ENCODE peak calls at places on chromosomes 4 and X, in five cellular contexts. One of them, this sample, is unnamed.

GRCh38 chr4:153115322-153116100 is 88.7 kb upstream of the TRIM2 start:
- DNase-seq in activated CD4-positive, alpha-beta T cell treated with anti-CD3 and anti-CD28 coated beads for 24 hours: peak; percentile 44
- DNase-seq in cardiac muscle cell: peak; percentile 58
- DNase-seq in foreskin keratinocyte: peak; percentile 82
- DNase-seq in occipital lobe: no peak
- DNase-seq in this sample: peak; percentile 67

GRCh38 chr4:150130953-150131352 is 52.7 kb downstream of the DCLK2 start:
- DNase-seq in activated CD4-positive, alpha-beta T cell treated with anti-CD3 and anti-CD28 coated beads for 24 hours: no peak
- DNase-seq in cardiac muscle cell: peak; percentile 50
- DNase-seq in foreskin keratinocyte: no peak
- DNase-seq in occipital lobe: no peak
- DNase-seq in this sample: peak; percentile 54

GRCh38 chrX:72124540-72125201 is 7.0 kb downstream of the RTL5 start:
- DNase-seq in activated CD4-positive, alpha-beta T cell treated with anti-CD3 and anti-CD28 coated beads for 24 hours: no peak
- DNase-seq in cardiac muscle cell: no peak
- DNase-seq in foreskin keratinocyte: no peak
- DNase-seq in occipital lobe: no peak
- DNase-seq in this sample: no peak

GRCh38 chr4:168604496-168605373 is 107.9 kb downstream of the PALLD start:
- DNase-seq in activated CD4-positive, alpha-beta T cell treated with anti-CD3 and anti-CD28 coated beads for 24 hours: no peak
- DNase-seq in cardiac muscle cell: peak; percentile 93
- DNase-seq in foreskin keratinocyte: peak; percentile 83
- DNase-seq in occipital lobe: peak; percentile 8
- DNase-seq in this sample: no peak

GRCh38 chr4:175453456-175453855 is 358.6 kb downstream of the GPM6A start:
- DNase-seq in activated CD4-positive, alpha-beta T cell treated with anti-CD3 and anti-CD28 coated beads for 24 hours: no peak
- DNase-seq in cardiac muscle cell: no peak
- DNase-seq in foreskin keratinocyte: no peak
- DNase-seq in occipital lobe: no peak
- DNase-seq in this sample: no peak

GRCh38 chr4:38161208-38162113 is 201.3 kb downstream of the PTTG2 start:
- DNase-seq in activated CD4-positive, alpha-beta T cell treated with anti-CD3 and anti-CD28 coated beads for 24 hours: no peak
- DNase-seq in cardiac muscle cell: no peak
- DNase-seq in foreskin keratinocyte: no peak
- DNase-seq in occipital lobe: no peak
- DNase-seq in this sample: no peak

GRCh38 chr4:123659759-123660158 is 263.2 kb downstream of the SPRY1 start:
- DNase-seq in activated CD4-positive, alpha-beta T cell treated with anti-CD3 and anti-CD28 coated beads for 24 hours: no peak
- DNase-seq in cardiac muscle cell: no peak
- DNase-seq in foreskin keratinocyte: no peak
- DNase-seq in occipital lobe: no peak
- DNase-seq in this sample: no peak

GRCh38 chr4:88219099-88219498 is 60.7 kb upstream of the ABCG2 start:
- DNase-seq in activated CD4-positive, alpha-beta T cell treated with anti-CD3 and anti-CD28 coated beads for 24 hours: peak; percentile 28
- DNase-seq in cardiac muscle cell: peak; percentile 73
- DNase-seq in foreskin keratinocyte: peak; percentile 23
- DNase-seq in occipital lobe: no peak
- DNase-seq in this sample: no peak

GRCh38 chr4:150739591-150739990 is 157.6 kb downstream of the MAB21L2 start:
- DNase-seq in activated CD4-positive, alpha-beta T cell treated with anti-CD3 and anti-CD28 coated beads for 24 hours: no peak
- DNase-seq in cardiac muscle cell: no peak
- DNase-seq in foreskin keratinocyte: no peak
- DNase-seq in occipital lobe: no peak
- DNase-seq in this sample: no peak